ENCODE peak calls at places on chromosomes 16 and 17, in nine cellular contexts. R, S, V, X, Z, D, O, W and T are unnamed samples.
A peak's percentile ranks its signal among the peaks of the same experiment; 100 is the strongest.

GRCh38 chr17:13031718-13032350 is 14.0 kb upstream of the ELAC2 start:
- DNase-seq in X (peak; percentile 79), Z (peak; percentile 60), S (peak; percentile 74), D (peak; percentile 49), R (peak; percentile 70), W (peak; percentile 45), V (peak; percentile 66), O (peak; percentile 48), T (peak; percentile 77)

GRCh38 chr17:76709077-76709950 is 1.5 kb downstream of the MXRA7 start:
- DNase-seq in V (peak; percentile 71), X (peak; percentile 42), O (peak; percentile 82), S (no peak), R (peak; percentile 88), W (no peak), Z (peak; percentile 84), D (no peak), T (peak; percentile 98)

GRCh38 chr16:4994719-4995434 is 36.7 kb downstream of the SEC14L5 start:
- DNase-seq in W (no peak), V (no peak), Z (no peak), D (no peak), X (no peak), S (no peak), R (no peak), O (no peak), T (peak; percentile 15)

GRCh38 chr17:297758-298157 is 54.8 kb downstream of the RPH3AL start:
- DNase-seq in W (no peak), S (no peak), D (no peak), X (no peak), R (no peak), Z (no peak), O (no peak), V (no peak), T (no peak)

GRCh38 chr16:71726491-71727319 is 2.2 kb upstream of the PHLPP2 start:
- DNase-seq in O (no peak), S (peak; percentile 58), R (no peak), D (no peak), V (no peak), Z (no peak), X (no peak), W (no peak), T (no peak)

GRCh38 chr17:37191219-37191618 is 184.6 kb upstream of the C17orf78 start:
- DNase-seq in O (no peak), W (no peak), X (no peak), S (no peak), V (no peak), Z (no peak), D (no peak), R (peak; percentile 2), T (no peak)

GRCh38 chr16:77211880-77212735 is 12.9 kb downstream of the SYCE1L start:
- DNase-seq in W (no peak), D (peak; percentile 42), R (peak; percentile 61), X (peak; percentile 92), O (peak; percentile 96), S (peak; percentile 67), V (peak; percentile 83), Z (peak; percentile 87), T (peak; percentile 26)

GRCh38 chr16:1584926-1585487 is 26.9 kb downstream of the IFT140 start:
- DNase-seq in R (no peak), W (no peak), O (no peak), V (peak; percentile 20), Z (no peak), S (no peak), X (no peak), D (no peak), T (no peak)

GRCh38 chr17:29840884-29841283 is 89.1 kb downstream of the SSH2 start:
- DNase-seq in V (no peak), D (no peak), X (no peak), W (no peak), O (no peak), R (peak; percentile 20), S (no peak), Z (no peak), T (peak; percentile 59)

GRCh38 chr17:29837531-29837930 is 92.5 kb downstream of the SSH2 start:
- DNase-seq in X (no peak), D (no peak), S (no peak), O (no peak), W (no peak), R (no peak), V (no peak), Z (no peak), T (no peak)

GRCh38 chr17:29836643-29837042 is 93.4 kb downstream of the SSH2 start:
- DNase-seq in R (no peak), O (no peak), Z (no peak), W (no peak), V (no peak), D (no peak), S (no peak), X (no peak), T (peak; percentile 5)

GRCh38 chr17:29839656-29840055 is 90.4 kb downstream of the SSH2 start:
- DNase-seq in V (no peak), D (no peak), R (no peak), Z (no peak), O (no peak), S (no peak), X (no peak), W (no peak), T (no peak)

GRCh38 chr17:29838961-29839360 is 91.1 kb downstream of the SSH2 start:
- DNase-seq in O (peak; percentile 62), V (peak; percentile 86), D (no peak), X (peak; percentile 74), R (no peak), S (no peak), Z (peak; percentile 31), W (no peak), T (peak; percentile 48)
- TF ChIP-seq EZH2phosphoT487 in O (no peak), V (no peak), D (no peak), X (no peak), R (no peak), S (no peak), Z (no peak), W (no peak), T (no peak)

DNA sequence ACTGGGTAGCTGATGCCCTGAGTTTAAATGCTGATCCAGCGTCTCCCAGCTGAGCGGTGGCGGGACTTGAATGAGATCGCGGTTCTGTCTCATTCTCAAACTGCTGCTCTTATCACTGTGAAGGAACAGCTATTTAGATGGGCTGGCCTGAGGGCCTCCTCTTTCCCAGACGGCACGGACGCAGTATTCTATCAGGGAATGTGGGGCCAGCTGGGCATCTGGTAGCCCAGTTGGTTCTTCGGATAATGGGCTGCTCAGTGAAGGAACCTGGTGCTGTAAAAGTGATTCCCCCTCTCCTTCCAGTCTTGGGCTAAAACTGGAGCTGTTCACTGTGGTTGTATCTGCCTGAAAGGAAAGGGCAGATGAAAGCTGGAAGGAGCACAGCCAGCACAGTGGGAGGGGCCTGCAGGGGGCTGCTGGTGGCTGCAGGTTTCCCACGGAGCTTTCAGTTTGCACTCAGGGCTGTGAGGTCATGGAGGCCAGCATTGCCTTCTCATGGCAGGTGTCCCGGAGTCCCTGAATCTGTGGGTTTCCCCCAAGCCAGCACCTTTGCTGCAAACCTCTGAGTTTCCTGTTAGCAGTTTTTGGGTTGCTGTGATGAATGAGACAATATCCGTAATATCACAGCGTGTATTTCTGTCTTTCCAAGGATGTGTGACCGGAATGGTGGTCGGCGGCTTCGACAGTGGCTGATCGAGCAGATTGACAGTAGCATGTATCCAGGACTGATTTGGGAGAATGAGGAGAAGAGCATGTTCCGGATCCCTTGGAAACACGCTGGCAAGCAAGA is 3.6 kb downstream of the IRF8 start:
- DNase-seq in R (no peak), D (peak; percentile 93), S (peak; percentile 87), O (no peak), Z (no peak), X (no peak), W (no peak), V (peak; percentile 75), T (no peak)
- H3K79me2 ChIP-seq in R (no peaks in the 10 kb centered on the region), D (peaks cover 18% of the 10 kb centered on the region), S (peaks cover 98% of the 10 kb centered on the region), O (no peaks in the 10 kb centered on the region), Z (peaks cover 24% of the 10 kb centered on the region), X (no peaks in the 10 kb centered on the region), W (no peaks in the 10 kb centered on the region), V (no peaks in the 10 kb centered on the region), T (no peaks in the 10 kb centered on the region)

DNA sequence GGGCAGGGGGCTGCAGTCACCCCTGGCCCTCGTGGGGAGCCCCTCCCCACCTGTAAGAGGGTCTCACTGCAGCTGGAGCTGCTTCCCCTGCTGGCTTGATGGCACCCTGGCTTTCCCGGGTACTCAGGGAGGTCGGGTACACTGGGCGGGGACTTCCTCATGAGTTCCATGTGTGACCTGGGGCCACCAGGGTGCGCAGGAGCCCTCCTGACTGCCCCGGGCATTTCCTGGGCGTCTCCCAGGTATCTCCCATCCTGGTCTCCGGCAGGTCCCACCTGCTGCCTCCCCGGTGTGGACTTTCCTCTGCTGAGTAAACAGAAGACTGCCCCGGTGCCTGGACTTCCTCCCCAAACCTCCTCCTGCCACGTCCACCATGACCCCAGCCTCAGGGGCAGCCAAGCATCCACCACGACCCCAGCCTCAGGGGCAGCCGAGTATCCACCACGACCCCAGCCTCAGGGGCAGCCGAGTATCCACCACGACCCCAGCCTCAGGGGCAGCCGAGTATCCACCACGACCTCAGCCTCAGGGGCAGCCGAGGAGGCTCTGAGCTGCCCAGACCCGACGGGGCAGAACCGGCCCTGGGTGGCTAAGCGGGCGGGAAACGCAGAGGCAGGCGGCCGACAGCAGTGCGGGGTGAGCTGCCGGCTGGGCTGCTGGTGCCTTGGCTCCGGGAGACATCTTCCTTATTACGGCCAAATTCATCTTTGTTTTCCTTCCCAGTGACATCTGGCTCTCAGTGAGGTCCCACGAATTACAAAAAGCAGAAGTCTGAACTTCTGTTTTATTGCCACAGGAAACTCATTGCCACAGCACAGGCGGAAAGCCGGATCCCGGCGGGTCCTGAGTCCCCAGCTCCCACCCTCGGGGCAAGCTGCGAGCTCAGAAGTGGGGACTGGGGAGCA is 40.7 kb downstream of the CBFA2T3 start:
- DNase-seq in X (no peak), O (no peak), W (no peak), R (peak; percentile 18), S (peak; percentile 59), D (no peak), V (no peak), Z (no peak), T (peak; percentile 16)
- TF ChIP-seq EZH2phosphoT487 in X (no peak), O (no peak), W (no peak), R (no peak), S (no peak), D (no peak), V (no peak), Z (no peak), T (no peak)

GRCh38 chr17:48910370-48910769 is 2.2 kb downstream of the UBE2Z start:
- DNase-seq in W (no peak), V (no peak), S (no peak), X (no peak), O (no peak), D (no peak), R (peak; percentile 44), Z (no peak), T (no peak)

GRCh38 chr17:48908853-48909394 is 717 bp downstream of the UBE2Z start:
- DNase-seq in R (peak; percentile 91), Z (peak; percentile 95), D (peak; percentile 54), O (peak; percentile 95), V (peak; percentile 97), W (peak; percentile 83), X (peak; percentile 98), S (peak; percentile 92), T (peak; percentile 85)

GRCh38 chr17:48908047-48908843 is at the start of gene UBE2Z:
- DNase-seq in D (peak; percentile 95), W (peak; percentile 94), R (peak; percentile 98), S (peak; percentile 95), O (peak; percentile 100), X (peak; percentile 97), V (peak; percentile 97), Z (peak; percentile 97), T (peak; percentile 95)

GRCh38 chr17:48907713-48908046 is 527 bp upstream of the UBE2Z start:
- DNase-seq in X (peak; percentile 68), Z (peak; percentile 37), O (no peak), W (no peak), V (no peak), D (peak; percentile 34), S (no peak), R (peak; percentile 47), T (peak; percentile 75)

DNA sequence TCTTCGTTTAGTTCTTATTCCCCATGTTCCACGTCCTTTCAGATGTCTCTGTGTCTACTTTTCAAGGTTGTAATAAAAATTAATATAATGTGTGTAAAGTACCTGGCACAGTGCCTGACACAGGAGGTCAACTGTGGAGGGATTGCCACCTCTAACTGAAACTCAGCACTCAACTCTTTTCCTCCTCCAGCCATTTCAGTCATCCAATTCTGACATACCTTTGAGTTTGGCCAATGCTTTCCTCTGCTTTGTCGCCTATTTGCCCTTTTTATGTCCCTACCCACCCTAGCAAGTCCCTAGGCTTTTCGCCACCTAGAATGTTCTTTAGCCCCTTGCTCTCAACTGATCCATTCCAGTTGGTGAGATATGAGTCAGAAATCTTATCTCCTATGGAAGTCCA is 1.6 kb downstream of the UBE2Z start:
- DNase-seq in W (no peak), S (no peak), D (no peak), V (no peak), X (no peak), Z (no peak), R (no peak), O (no peak), T (peak; percentile 35)
- H3K79me2 ChIP-seq in W (peaks cover 63% of the 10 kb centered on the region), S (peaks cover 69% of the 10 kb centered on the region), D (peaks cover 62% of the 10 kb centered on the region), V (peaks cover 82% of the 10 kb centered on the region), X (peaks cover 68% of the 10 kb centered on the region), Z (peaks cover 71% of the 10 kb centered on the region), R (peaks cover 71% of the 10 kb centered on the region), O (peaks cover 75% of the 10 kb centered on the region), T (peaks cover 75% of the 10 kb centered on the region)